ENCODE peak calls at places on chromosome 2, in five cellular contexts. N is A549; Q is activated naive CD4-positive, alpha-beta T cell treated with anti-CD3 and anti-CD28 coated beads, Interleukin-2, amount 50 U/mL, for 72 hours; M is heart left ventricle; C is upper lobe of right lung. H is an unnamed sample.

GRCh38 chr2:191012346-191012745 is 1.6 kb downstream of the STAT1 start:
- ATAC-seq in Q (no peak), M (no peak), N (no peak), C (no peak), H (no peak)

GRCh38 chr2:240997141-240997855 is 1.1 kb upstream of the SNED1 start:
- ATAC-seq in Q (no peak), C (peak), M (no peak), N (no peak), H (peak)

GRCh38 chr2:106516864-106517263 is 29.7 kb downstream of the CD8B2 start:
- ATAC-seq in M (no peak), Q (no peak), C (no peak), N (no peak), H (no peak)

GRCh38 chr2:105858868-105859693 is 114.4 kb downstream of the NCK2 start:
- ATAC-seq in C (no peak), N (no peak), Q (peak), M (no peak), H (no peak)

GRCh38 chr2:206955253-206955652 is 15.9 kb downstream of the CPO start:
- ATAC-seq in C (no peak), M (no peak), N (no peak), Q (no peak), H (no peak)

GRCh38 chr2:144510206-144510991 is 9.5 kb downstream of the ZEB2 start:
- ATAC-seq in C (peak), N (peak), Q (peak), M (peak), H (no peak)

GRCh38 chr2:85468704-85469349 is 50.3 kb downstream of the SH2D6 start:
- ATAC-seq in N (peak), Q (no peak), M (peak), C (peak), H (no peak)

GRCh38 chr2:15058015-15058414 is 425.5 kb downstream of the LRATD1 start:
- ATAC-seq in C (no peak), N (peak), M (no peak), Q (peak), H (no peak)

GRCh38 chr2:9991829-9992273 is 40.4 kb downstream of the GRHL1 start:
- ATAC-seq in Q (no peak), N (no peak), C (peak), M (no peak), H (no peak)

GRCh38 chr2:152600051-152600657 is 117.1 kb downstream of the PRPF40A start:
- ATAC-seq in C (no peak), N (no peak), Q (no peak), M (no peak), H (no peak)

GRCh38 chr2:98685930-98686887 is 44.7 kb downstream of the MGAT4A start:
- ATAC-seq in C (no peak), Q (no peak), N (no peak), M (no peak), H (no peak)

GRCh38 chr2:45841752-45842407 is 190.4 kb downstream of the PRKCE start:
- ATAC-seq in C (no peak), Q (no peak), M (no peak), N (no peak), H (no peak)

GRCh38 chr2:64799592-64800252 is 146.0 kb upstream of the SERTAD2 start:
- ATAC-seq in C (no peak), Q (no peak), M (no peak), N (no peak), H (no peak)

GRCh38 chr2:119233326-119234020 is 9.8 kb downstream of the STEAP3 start:
- ATAC-seq in M (no peak), C (peak), Q (no peak), N (no peak), H (no peak)

GRCh38 chr2:69567157-69567908 is 76.2 kb downstream of the AAK1 start:
- ATAC-seq in C (peak), M (peak), N (peak), Q (peak), H (no peak)

GRCh38 chr2:55459741-55460274 is 40.2 kb upstream of the CCDC88A start:
- ATAC-seq in M (no peak), N (no peak), C (no peak), Q (no peak), H (no peak)

GRCh38 chr2:118721817-118722551 is 125.5 kb downstream of the EN1 start:
- ATAC-seq in N (no peak), Q (no peak), C (no peak), M (no peak), H (no peak)

GRCh38 chr2:73821227-73821626 is 7.5 kb upstream of the STAMBP start:
- ATAC-seq in C (no peak), Q (peak), M (no peak), N (no peak), H (no peak)

GRCh38 chr2:63755216-63755615 is 86.5 kb upstream of the UGP2 start:
- ATAC-seq in M (no peak), C (no peak), Q (no peak), N (no peak), H (no peak)

H was measured in gastroesophageal sphincter.